ENCODE peak calls at places on chromosomes 16 and 17, in nine cellular contexts. Y is esophagus squamous epithelium; Q is CD8-positive, alpha-beta memory T cell; L is psoas muscle; O is GM12878; P is effector memory CD4-positive, alpha-beta T cell; R is adrenal gland; X is heart right ventricle; I is thoracic aorta. Z is an unnamed sample. For H3K4me1 and H3K9me3, the result is how much of the 10 kb centered on the place peaks cover.

GRCh38 chr17:5821057-5821456 is 236.7 kb upstream of the NLRP1 start:
- DNase-seq in Y (no peak), Q (no peak), L (no peak), O (no peak), P (no peak), R (no peak), X (no peak), I (no peak), Z (no peak)

GRCh38 chr17:10041287-10041612 is 136.2 kb upstream of the RCVRN start:
- DNase-seq in Y (no peak), Q (no peak), L (no peak), O (no peak), P (no peak), R (no peak), X (no peak), I (no peak), Z (no peak)

GRCh38 chr16:26717826-26718225 is 348.9 kb upstream of the C16orf82 start:
- DNase-seq in Y (no peak), Q (no peak), L (no peak), O (no peak), P (no peak), R (no peak), X (no peak), I (no peak), Z (no peak)

GRCh38 chr16:53726625-53727024 is 22.7 kb downstream of the FTO start:
- DNase-seq in Y (no peak), Q (no peak), L (no peak), O (no peak), P (no peak), R (no peak), X (no peak), I (no peak), Z (no peak)

GRCh38 chr17:59884861-59885260 is 7.9 kb downstream of the TUBD1 start:
- DNase-seq in Y (no peak), Q (no peak), L (no peak), O (no peak), P (no peak), R (no peak), X (no peak), I (no peak), Z (no peak)

GRCh38 chr16:55494994-55495421 is 13.9 kb upstream of the LPCAT2 start:
- DNase-seq in Y (no peak), Q (no peak), L (no peak), O (no peak), P (no peak), R (peak), X (no peak), I (no peak), Z (no peak)

GRCh38 chr16:47872228-47872627 is 283.6 kb downstream of the ABCC12 start:
- DNase-seq in Y (no peak), Q (no peak), L (no peak), O (no peak), P (no peak), R (no peak), X (no peak), I (no peak), Z (no peak)

GRCh38 chr16:89964201-89964600 is 15.6 kb downstream of the DEF8 start:
- DNase-seq in Y (no peak), Q (no peak), L (no peak), O (no peak), P (no peak), R (no peak), X (no peak), I (no peak), Z (no peak)

GRCh38 chr17:7582401-7583252 is 1.0 kb upstream of the MPDU1 start:
- DNase-seq in Y (no peak), Q (no peak), L (peak), O (no peak), P (no peak), R (peak), X (peak), I (no peak), Z (no peak)

GRCh38 chr17:77644981-77645380 is 313.5 kb upstream of the TNRC6C start:
- DNase-seq in Y (no peak), Q (peak), L (peak), O (no peak), P (peak), R (no peak), X (no peak), I (no peak), Z (peak)

GRCh38 chr17:17497845-17498520 is 1.8 kb upstream of the RASD1 start:
- DNase-seq in Y (no peak), Q (no peak), L (peak), O (no peak), P (no peak), R (no peak), X (no peak), I (no peak), Z (no peak)

GRCh38 chr16:29811896-29812665 is at the start of gene PRRT2:
- DNase-seq in Y (no peak), Q (no peak), L (peak), O (no peak), P (no peak), R (peak), X (peak), I (peak), Z (no peak)

GRCh38 chr17:146546-146945 is 9.2 kb downstream of the SCGB1C2 start:
- DNase-seq in Y (no peak), Q (no peak), L (peak), O (no peak), P (no peak), R (peak), X (no peak), I (no peak), Z (no peak)

GRCh38 chr17:60304502-60304901 is 87.4 kb downstream of the USP32 start:
- DNase-seq in Y (no peak), Q (no peak), L (no peak), O (no peak), P (no peak), R (no peak), X (no peak), I (no peak), Z (no peak)

GRCh38 chr16:89541792-89542191 is 18.7 kb upstream of the RPL13 start:
- DNase-seq in Y (no peak), Q (no peak), L (no peak), O (no peak), P (no peak), R (no peak), X (no peak), I (no peak), Z (no peak)

GRCh38 chr16:56910654-56911539 is 21.0 kb upstream of the HERPUD1 start:
- DNase-seq in Y (no peak), Q (no peak), L (no peak), O (no peak), P (no peak), R (no peak), X (no peak), I (no peak), Z (no peak)

GRCh38 chr17:80891096-80892018 is 100.3 kb upstream of the CHMP6 start:
- DNase-seq in Y (no peak), Q (peak), L (peak), O (peak), P (peak), R (peak), X (no peak), I (peak), Z (peak)

GRCh38 chr16:84378099-84378498 is 9.8 kb downstream of the ATP2C2 start:
- DNase-seq in Y (no peak), Q (no peak), L (no peak), O (no peak), P (no peak), R (no peak), X (no peak), I (no peak), Z (no peak)

GRCh38 chr16:10367616-10368188 is 18.2 kb upstream of the ATF7IP2 start:
- DNase-seq in Y (no peak), Q (no peak), L (no peak), O (no peak), P (no peak), R (no peak), X (no peak), I (no peak), Z (no peak)

GRCh38 chr17:48351916-48352332 is 78.1 kb downstream of the SKAP1 start:
- DNase-seq in Y (no peak), Q (peak), L (no peak), O (no peak), P (no peak), R (no peak), X (no peak), I (no peak), Z (no peak)

GRCh38 chr16:72876981-72877373 is 171.0 kb downstream of the ZFHX3 start:
- DNase-seq in Y (no peak), Q (no peak), L (no peak), O (no peak), P (no peak), R (peak), X (no peak), I (no peak), Z (no peak)

GRCh38 chr17:40113110-40113960 is 8.4 kb upstream of the MSL1 start:
- DNase-seq in Y (peak), Q (peak), L (peak), O (peak), P (peak), R (peak), X (peak), I (peak), Z (peak)
- H3K4me1 ChIP-seq in Y (half or more), Q (half or more), L (half or more), O (under half), P (half or more), R (half or more), X (half or more), I (half or more), Z (half or more)

DNA sequence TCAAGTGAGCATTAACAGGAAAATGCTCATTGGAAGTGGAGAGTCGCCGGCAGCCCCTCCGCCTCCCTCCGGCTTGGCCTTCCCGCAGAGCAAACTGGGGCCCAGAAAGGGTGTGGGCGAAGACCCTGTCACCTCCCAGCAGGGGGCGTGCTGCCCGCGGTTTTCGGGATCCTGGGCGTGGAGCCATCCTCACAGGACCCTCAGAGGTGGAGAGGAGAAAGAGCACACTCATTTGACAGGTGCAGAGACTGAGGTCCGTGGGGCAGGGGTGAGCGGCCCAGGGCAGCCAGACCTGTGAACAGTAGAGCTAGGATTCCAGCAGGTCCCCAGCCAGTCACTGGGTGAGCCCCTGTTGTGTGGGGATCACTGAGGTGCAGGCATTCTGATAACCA is 1002.9 kb downstream of the KCNJ18 start:
- DNase-seq in Y (no peak), Q (no peak), L (no peak), O (no peak), P (no peak), R (no peak), X (no peak), I (no peak), Z (no peak)
- H3K9me3 ChIP-seq in Y (under half), Q (under half), L (under half), O (under half), P (under half), R (under half), X (under half), I (under half), Z (under half)

GRCh38 chr16:68288252-68288650 is 22.5 kb downstream of the SLC7A6OS start:
- DNase-seq in Y (no peak), Q (no peak), L (no peak), O (no peak), P (no peak), R (no peak), X (no peak), I (no peak), Z (no peak)

GRCh38 chr16:68289621-68290329 is 21.0 kb downstream of the SLC7A6OS start:
- DNase-seq in Y (no peak), Q (peak), L (no peak), O (peak), P (peak), R (no peak), X (no peak), I (no peak), Z (peak)

GRCh38 chr16:68287276-68288251 is 23.2 kb downstream of the SLC7A6OS start:
- DNase-seq in Y (no peak), Q (peak), L (peak), O (no peak), P (no peak), R (peak), X (peak), I (peak), Z (peak)

GRCh38 chr16:68290455-68290854 is 20.3 kb downstream of the SLC7A6OS start:
- DNase-seq in Y (no peak), Q (no peak), L (no peak), O (no peak), P (no peak), R (no peak), X (no peak), I (no peak), Z (no peak)

DNA sequence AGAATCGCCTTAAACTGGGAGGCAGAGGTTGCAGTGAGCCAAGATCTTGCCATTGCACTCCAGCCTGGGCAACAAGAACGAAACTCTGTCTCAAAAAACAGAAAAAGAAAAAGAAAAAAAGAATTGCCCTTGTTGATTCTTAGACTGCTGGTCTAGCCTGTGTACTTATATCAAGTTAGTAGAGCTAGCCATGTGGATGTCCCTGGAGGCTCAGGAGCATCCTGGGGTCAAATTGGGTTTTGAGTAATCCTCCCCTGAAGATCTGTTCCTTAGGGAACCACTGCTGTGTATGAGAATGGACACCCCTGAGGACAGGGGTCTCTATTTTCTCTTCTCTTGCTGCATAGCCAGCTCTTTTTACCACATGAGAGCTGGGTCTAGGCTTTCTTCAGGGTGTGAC is 21.5 kb downstream of the SLC7A6OS start:
- DNase-seq in Y (no peak), Q (no peak), L (no peak), O (no peak), P (no peak), R (no peak), X (no peak), I (no peak), Z (no peak)
- H3K4me1 ChIP-seq in Y (half or more), Q (half or more), L (half or more), O (half or more), P (half or more), R (under half), X (half or more), I (half or more), Z (half or more)

DNA sequence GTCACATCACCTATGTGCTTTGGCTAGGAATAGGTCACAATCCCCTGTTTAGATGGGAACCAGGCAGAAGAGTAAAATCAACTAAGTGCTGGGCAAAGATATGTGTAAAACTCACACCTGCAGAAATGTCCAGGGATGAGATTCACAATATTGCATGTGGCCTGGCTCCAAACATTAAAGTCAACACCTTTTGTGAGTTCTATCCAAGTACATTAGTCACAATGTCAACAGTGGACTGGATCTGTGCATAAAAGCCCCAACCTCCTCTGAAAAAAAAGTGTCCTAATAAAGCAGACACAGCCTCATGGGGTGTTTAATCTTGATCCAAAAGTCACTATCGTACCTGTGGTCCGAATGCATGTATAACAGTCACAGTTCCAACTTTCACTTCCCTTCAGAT is 1990.3 kb downstream of the TP53TG3F start:
- DNase-seq in Y (no peak), Q (no peak), L (no peak), O (no peak), P (no peak), R (no peak), X (no peak), I (no peak), Z (no peak)
- H3K9me3 ChIP-seq in Y (half or more), Q (under half), L (under half), O (under half), P (under half), R (under half), X (under half), I (under half), Z (under half)